ENCODE peak calls at places on chromosome 11, in eight cellular contexts. Q, P, H, Y, F, B, R and X are unnamed samples.
A peak's percentile ranks its signal among the peaks of the same experiment; 100 is the strongest.

GRCh38 chr11:88810420-88811097 is 255.2 kb downstream of the GRM5 start:
- DNase-seq in Q (no peak), P (no peak), H (no peak), Y (no peak), F (no peak), B (no peak), R (no peak), X (no peak)

GRCh38 chr11:116558504-116559252 is 214.1 kb downstream of the BUD13 start:
- DNase-seq in Q (no peak), P (peak; percentile 10), H (no peak), Y (no peak), F (no peak), B (no peak), R (peak; percentile 44), X (no peak)

GRCh38 chr11:34029176-34029575 is 22.4 kb upstream of the CAPRIN1 start:
- DNase-seq in Q (no peak), P (peak; percentile 45), H (no peak), Y (no peak), F (no peak), B (no peak), R (no peak), X (no peak)

GRCh38 chr11:92886243-92886905 is 83.1 kb upstream of the MTNR1B start:
- DNase-seq in Q (no peak), P (peak; percentile 27), H (no peak), Y (peak; percentile 25), F (peak; percentile 43), B (peak; percentile 65), R (peak; percentile 13), X (no peak)

GRCh38 chr11:108530426-108530825 is 32.2 kb upstream of the POGLUT3 start:
- DNase-seq in Q (no peak), P (no peak), H (no peak), Y (no peak), F (no peak), B (no peak), R (no peak), X (no peak)

GRCh38 chr11:61750631-61751273 is 1.7 kb upstream of the MYRF start:
- DNase-seq in Q (no peak), P (no peak), H (no peak), Y (no peak), F (no peak), B (no peak), R (no peak), X (no peak)

GRCh38 chr11:5197538-5197937 is 2.9 kb downstream of the OR51V1 start:
- DNase-seq in Q (no peak), P (peak; percentile 72), H (no peak), Y (no peak), F (no peak), B (no peak), R (peak; percentile 11), X (no peak)

GRCh38 chr11:19555266-19555665 is 157.4 kb upstream of the NAV2 start:
- DNase-seq in Q (no peak), P (no peak), H (no peak), Y (no peak), F (peak; percentile 1), B (no peak), R (no peak), X (no peak)

GRCh38 chr11:43917851-43918250 is 24.6 kb upstream of the C11orf96 start:
- DNase-seq in Q (no peak), P (no peak), H (no peak), Y (no peak), F (no peak), B (no peak), R (no peak), X (no peak)